ENCODE peak calls at places on chromosomes 3 and 15, in five cellular contexts. X is mammary epithelial cell, D is A549, K is gastrocnemius medialis, N is ovary. A is an unnamed sample.
A peak's percentile ranks its signal among the peaks of the same experiment; 100 is the strongest.

GRCh38 chr3:16338999-16339398 is 74.0 kb downstream of the OXNAD1 start:
- DNase-seq in X (peak; percentile 85), D (peak; percentile 10), K (no peak), N (no peak), A (no peak)

GRCh38 chr3:194640829-194641228 is 7.6 kb upstream of the TMEM44 start:
- DNase-seq in X (no peak), D (no peak), K (no peak), N (no peak), A (no peak)

GRCh38 chr3:46660003-46660402 is 33.5 kb downstream of the ALS2CL start:
- DNase-seq in X (no peak), D (no peak), K (no peak), N (peak; percentile 25), A (no peak)

GRCh38 chr3:89434621-89435380 is 327.4 kb downstream of the EPHA3 start:
- DNase-seq in X (no peak), D (no peak), K (no peak), N (no peak), A (no peak)

GRCh38 chr3:29026959-29027358 is 253.9 kb upstream of the RBMS3 start:
- DNase-seq in X (peak; percentile 86), D (no peak), K (no peak), N (no peak), A (no peak)

GRCh38 chr15:99651023-99651807 is 82.0 kb downstream of the LYSMD4 start:
- DNase-seq in X (peak; percentile 76), D (no peak), K (no peak), N (no peak), A (no peak)

GRCh38 chr3:82633319-82633718 is 871.9 kb upstream of the GBE1 start:
- DNase-seq in X (no peak), D (no peak), K (no peak), N (no peak), A (no peak)

GRCh38 chr3:71172951-71173350 is 410.6 kb downstream of the FOXP1 start:
- DNase-seq in X (no peak), D (no peak), K (no peak), N (no peak), A (no peak)

GRCh38 chr3:129502641-129503386 is 25.6 kb upstream of the RHO start:
- DNase-seq in X (no peak), D (no peak), K (peak; percentile 38), N (no peak), A (no peak)

GRCh38 chr15:68402432-68403160 is 29.4 kb downstream of the ITGA11 start:
- DNase-seq in X (no peak), D (no peak), K (no peak), N (peak; percentile 26), A (no peak)

GRCh38 chr3:15796331-15796730 is 1.4 kb downstream of the ANKRD28 start:
- DNase-seq in X (no peak), D (no peak), K (no peak), N (no peak), A (no peak)

GRCh38 chr3:9928158-9928557 is 5.5 kb upstream of the CRELD1 start:
- DNase-seq in X (no peak), D (no peak), K (no peak), N (no peak), A (no peak)

GRCh38 chr15:71282086-71282485 is 166.8 kb downstream of the THSD4 start:
- DNase-seq in X (no peak), D (no peak), K (no peak), N (no peak), A (no peak)

GRCh38 chr3:175431396-175431795 is 572.3 kb downstream of the NAALADL2 start:
- DNase-seq in X (peak; percentile 24), D (no peak), K (no peak), N (no peak), A (no peak)

GRCh38 chr3:6770376-6770648 is 90.6 kb upstream of the GRM7 start:
- DNase-seq in X (no peak), D (no peak), K (no peak), N (no peak), A (no peak)

GRCh38 chr3:31958721-31959152 is 22.3 kb downstream of the OSBPL10 start:
- DNase-seq in X (no peak), D (no peak), K (no peak), N (no peak), A (no peak)
- H3K27ac ChIP-seq in X (no peak overlapping the region), D (no peak overlapping the region), K (peak overlapping the region; percentile 36), N (no peak overlapping the region), A (no peak overlapping the region)

GRCh38 chr15:85386261-85386660 is 5.9 kb downstream of the AKAP13 start:
- DNase-seq in X (no peak), D (no peak), K (no peak), N (no peak), A (no peak)
- H3K4me1 ChIP-seq in X (peaks cover 11% of the 10 kb centered on the region), D (peaks cover 51% of the 10 kb centered on the region), K (peaks cover 23% of the 10 kb centered on the region), N (peaks cover 7% of the 10 kb centered on the region), A (peaks cover 14% of the 10 kb centered on the region)

GRCh38 chr15:91949361-91949760 is 95.9 kb downstream of the SLCO3A1 start:
- DNase-seq in X (no peak), D (no peak), K (no peak), N (no peak), A (no peak)

GRCh38 chr15:91950054-91950453 is 96.5 kb downstream of the SLCO3A1 start:
- DNase-seq in X (no peak), D (no peak), K (no peak), N (no peak), A (no peak)

GRCh38 chr15:91946914-91947313 is 93.4 kb downstream of the SLCO3A1 start:
- DNase-seq in X (no peak), D (no peak), K (no peak), N (no peak), A (peak; percentile 63)

GRCh38 chr15:91947370-91947769 is 93.9 kb downstream of the SLCO3A1 start:
- DNase-seq in X (peak; percentile 22), D (no peak), K (no peak), N (no peak), A (no peak)

DNA sequence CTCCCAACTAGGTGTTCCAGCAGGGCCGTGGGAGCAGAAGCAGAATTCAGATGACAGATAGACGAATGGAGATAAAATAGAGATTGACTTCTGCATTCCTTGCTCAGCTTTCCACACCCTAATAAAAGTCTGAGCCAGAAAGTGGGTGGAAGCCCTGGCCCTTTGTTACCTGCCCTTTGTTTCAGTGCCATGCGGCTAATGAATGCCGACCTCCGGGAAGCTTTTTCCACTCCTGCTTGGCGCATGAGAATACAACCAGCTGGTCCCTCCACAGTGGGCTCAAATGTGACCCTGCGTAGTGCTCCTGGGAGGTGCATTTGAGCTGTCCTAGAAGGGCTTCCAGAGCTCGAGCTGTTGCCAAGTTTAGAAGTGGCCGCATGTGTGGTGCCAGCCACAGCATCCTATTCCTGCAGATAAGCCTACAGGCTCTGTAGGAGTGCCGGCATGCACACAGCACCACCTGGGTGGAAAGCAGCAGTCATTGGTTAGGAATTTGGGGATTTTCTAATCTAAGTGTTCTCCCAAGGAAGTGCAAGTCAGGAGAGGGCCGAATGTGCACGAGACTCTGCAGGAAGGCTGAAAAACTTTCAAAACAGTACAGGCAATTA is 94.6 kb downstream of the SLCO3A1 start:
- DNase-seq in X (peak; percentile 95), D (peak; percentile 67), K (no peak), N (no peak), A (peak; percentile 56)
- H3K27ac ChIP-seq in X (peak overlapping the region; percentile 85), D (peak overlapping the region; percentile 6), K (peak overlapping the region; percentile 4), N (no peak overlapping the region), A (no peak overlapping the region)

DNA sequence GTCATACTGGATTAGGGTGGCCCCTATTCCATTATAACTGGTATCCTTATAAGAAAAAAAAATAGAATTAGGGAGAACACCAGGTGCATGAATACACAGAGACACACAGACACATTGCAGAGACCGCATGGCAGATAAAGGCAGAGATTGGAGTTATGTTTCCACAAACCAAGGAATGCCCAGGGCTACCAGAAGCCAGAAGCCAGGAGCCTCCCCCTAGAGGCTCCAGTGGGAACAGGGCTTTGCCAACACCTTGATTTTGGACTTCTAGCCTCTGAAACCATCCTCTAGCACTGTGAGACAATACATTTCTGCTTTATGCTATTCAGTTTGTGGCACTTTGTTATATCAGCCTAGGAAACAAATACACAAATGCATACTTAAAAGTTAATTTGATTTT is 10.4 kb downstream of the GOLM2 start:
- DNase-seq in X (no peak), D (peak; percentile 14), K (no peak), N (no peak), A (no peak)
- H3K4me1 ChIP-seq in X (peaks cover 26% of the 10 kb centered on the region), D (peaks cover 30% of the 10 kb centered on the region), K (peaks cover 12% of the 10 kb centered on the region), N (peaks cover 7% of the 10 kb centered on the region), A (peaks cover 9% of the 10 kb centered on the region)

GRCh38 chr3:76664816-76665215 is 375.1 kb upstream of the ROBO2 start:
- DNase-seq in X (no peak), D (no peak), K (no peak), N (no peak), A (no peak)

GRCh38 chr3:76657909-76658308 is 382.0 kb upstream of the ROBO2 start:
- DNase-seq in X (no peak), D (no peak), K (no peak), N (no peak), A (no peak)

GRCh38 chr3:76656531-76657070 is 383.3 kb upstream of the ROBO2 start:
- DNase-seq in X (no peak), D (no peak), K (no peak), N (no peak), A (no peak)

DNA sequence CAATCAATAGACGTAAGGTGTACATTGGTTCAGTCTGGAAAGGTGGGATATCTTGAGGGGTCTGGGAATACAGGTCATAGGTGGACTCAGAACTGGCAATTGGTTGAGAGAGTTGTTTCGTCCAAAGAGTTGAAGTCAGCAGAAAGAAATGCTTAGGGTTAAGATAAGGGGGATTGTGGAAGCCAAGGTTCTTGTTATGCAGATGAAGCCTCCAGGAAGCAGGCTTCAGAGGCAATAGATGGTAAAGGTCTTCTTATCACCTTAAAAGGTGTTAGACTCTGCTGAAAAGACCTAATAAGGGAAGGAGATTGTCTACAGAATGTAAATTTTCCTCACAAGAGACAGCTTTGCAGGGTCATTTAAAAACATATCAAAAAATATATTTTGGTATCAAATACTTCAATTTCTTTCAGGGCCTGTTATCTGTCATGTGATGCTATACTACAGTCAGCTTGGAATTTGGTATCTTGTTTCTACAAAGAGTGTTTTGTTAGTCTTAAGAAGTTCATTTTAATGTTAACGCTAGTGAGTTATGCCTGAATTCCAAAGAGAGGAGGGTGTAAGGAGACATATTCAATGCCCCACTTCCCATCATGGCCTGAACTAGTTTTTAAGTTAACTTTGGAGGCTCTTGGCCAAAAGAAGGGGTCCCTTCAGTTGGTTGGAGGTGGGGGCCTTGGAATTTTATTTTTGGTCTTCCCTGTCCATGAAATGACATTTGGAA is 378.2 kb upstream of the ROBO2 start:
- DNase-seq in X (no peak), D (no peak), K (no peak), N (no peak), A (no peak)
- H3K27ac ChIP-seq in X (no peak overlapping the region), D (no peak overlapping the region), K (no peak overlapping the region), N (no peak overlapping the region), A (no peak overlapping the region)

GRCh38 chr3:186512570-186513302 is 31.4 kb downstream of the CRYGS start:
- DNase-seq in X (no peak), D (no peak), K (no peak), N (no peak), A (no peak)

GRCh38 chr3:186514296-186515002 is 29.7 kb downstream of the CRYGS start:
- DNase-seq in X (peak; percentile 16), D (peak; percentile 22), K (no peak), N (no peak), A (no peak)

GRCh38 chr3:186517218-186517617 is 27.0 kb downstream of the CRYGS start:
- DNase-seq in X (no peak), D (no peak), K (no peak), N (no peak), A (no peak)

GRCh38 chr3:186516645-186517044 is 27.5 kb downstream of the CRYGS start:
- DNase-seq in X (no peak), D (no peak), K (no peak), N (no peak), A (no peak)

GRCh38 chr3:186515115-186515514 is 29.1 kb downstream of the CRYGS start:
- DNase-seq in X (no peak), D (no peak), K (no peak), N (no peak), A (no peak)
- H3K4me1 ChIP-seq in X (peaks cover 7% of the 10 kb centered on the region), D (no peaks in the 10 kb centered on the region), K (no peaks in the 10 kb centered on the region), N (no peaks in the 10 kb centered on the region), A (no peaks in the 10 kb centered on the region)

A was measured in heart right ventricle.